ENCODE peak calls at places on chromosome 11, in seven cellular contexts. P, L, Z, E, I, M and H are unnamed samples.

GRCh38 chr11:63504933-63505586 is 824 bp upstream of the LGALS12 start:
- DNase-seq in P (no peak), L (no peak), Z (no peak), E (no peak), I (no peak), M (no peak), H (peak; percentile 85)

GRCh38 chr11:117519590-117519989 is 191.9 kb downstream of the CEP164 start:
- DNase-seq in P (no peak), L (no peak), Z (no peak), E (no peak), I (no peak), M (peak; percentile 42), H (no peak)

GRCh38 chr11:116167706-116168458 is 604.9 kb downstream of the BUD13 start:
- DNase-seq in P (no peak), L (no peak), Z (no peak), E (no peak), I (no peak), M (no peak), H (no peak)

GRCh38 chr11:103792981-103793468 is 243.4 kb upstream of the DDI1 start:
- DNase-seq in P (no peak), L (no peak), Z (no peak), E (no peak), I (no peak), M (no peak), H (no peak)

GRCh38 chr11:78344676-78345075 is 72.9 kb downstream of the GAB2 start:
- DNase-seq in P (no peak), L (peak; percentile 60), Z (peak; percentile 55), E (no peak), I (no peak), M (no peak), H (no peak)

GRCh38 chr11:114736806-114737205 is 58.5 kb downstream of the NXPE2 start:
- DNase-seq in P (no peak), L (no peak), Z (no peak), E (no peak), I (no peak), M (no peak), H (no peak)

GRCh38 chr11:87137711-87138110 is 100.0 kb downstream of the TMEM135 start:
- DNase-seq in P (no peak), L (no peak), Z (no peak), E (no peak), I (no peak), M (no peak), H (no peak)

GRCh38 chr11:69646493-69647201 is 5.7 kb downstream of the CCND1 start:
- DNase-seq in P (no peak), L (no peak), Z (no peak), E (no peak), I (no peak), M (no peak), H (peak; percentile 25)

GRCh38 chr11:130433357-130433756 is 4.9 kb upstream of the ADAMTS8 start:
- DNase-seq in P (no peak), L (no peak), Z (no peak), E (no peak), I (no peak), M (no peak), H (no peak)

GRCh38 chr11:71323876-71324526 is 71.6 kb upstream of the SHANK2 start:
- DNase-seq in P (no peak), L (no peak), Z (no peak), E (no peak), I (no peak), M (no peak), H (peak; percentile 1)
- TF ChIP-seq CTCF in P (no peak), L (no peak), Z (no peak), E (no peak), I (no peak), M (no peak), H (no peak)

DNA sequence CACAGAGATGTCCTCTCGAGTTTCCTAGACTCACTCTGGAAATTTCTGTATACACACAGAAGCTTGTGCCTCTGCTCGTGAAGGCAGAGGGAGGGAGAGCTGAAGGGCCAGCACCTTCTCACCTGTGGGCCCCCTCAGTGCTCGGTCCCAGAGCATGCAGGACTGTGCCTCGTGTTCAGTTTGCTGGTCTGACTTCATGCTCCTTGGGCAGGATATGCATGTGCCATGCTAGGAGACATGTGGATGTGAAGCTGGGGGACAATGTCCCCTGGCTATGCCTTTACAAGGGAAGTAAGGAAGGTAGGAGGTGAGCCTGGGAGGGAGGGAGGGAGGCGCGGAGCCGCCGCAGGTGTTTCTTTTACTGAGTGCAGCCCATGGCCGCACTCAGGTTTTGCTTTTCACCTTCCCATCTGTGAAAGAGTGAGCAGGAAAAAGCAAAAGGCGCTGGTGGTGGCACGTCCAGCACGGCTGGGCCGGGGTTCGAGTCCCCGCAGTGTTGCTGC is 22.6 kb downstream of the NEAT1 start:
- DNase-seq in P (no peak), L (peak; percentile 41), Z (peak; percentile 15), E (no peak), I (no peak), M (no peak), H (no peak)
- H3K4me1 ChIP-seq in P (no peaks in the 10 kb centered on the region), L (peaks cover 12% of the 10 kb centered on the region), Z (no peaks in the 10 kb centered on the region), E (peaks cover 10% of the 10 kb centered on the region), I (peaks cover 8% of the 10 kb centered on the region), M (peaks cover 5% of the 10 kb centered on the region), H (peaks cover 30% of the 10 kb centered on the region)

GRCh38 chr11:31822604-31823371 is 11.7 kb upstream of the PAX6 start:
- DNase-seq in P (no peak), L (no peak), Z (no peak), E (no peak), I (no peak), M (no peak), H (no peak)

GRCh38 chr11:31823372-31824371 is 12.6 kb upstream of the PAX6 start:
- DNase-seq in P (no peak), L (no peak), Z (no peak), E (no peak), I (no peak), M (no peak), H (no peak)

GRCh38 chr11:31821235-31821764 is 10.2 kb upstream of the PAX6 start:
- DNase-seq in P (no peak), L (no peak), Z (no peak), E (no peak), I (no peak), M (no peak), H (no peak)

GRCh38 chr11:31820438-31820818 is 9.3 kb upstream of the PAX6 start:
- DNase-seq in P (no peak), L (no peak), Z (no peak), E (no peak), I (no peak), M (no peak), H (no peak)

GRCh38 chr11:31821779-31822574 is 10.9 kb upstream of the PAX6 start:
- DNase-seq in P (no peak), L (no peak), Z (no peak), E (no peak), I (no peak), M (no peak), H (no peak)
- H3K27me3 ChIP-seq in P (peaks cover 100% of the 10 kb centered on the region), L (peaks cover 85% of the 10 kb centered on the region), Z (no peaks in the 10 kb centered on the region), E (peaks cover 100% of the 10 kb centered on the region), I (peaks cover 57% of the 10 kb centered on the region), M (peaks cover 100% of the 10 kb centered on the region), H (peaks cover 82% of the 10 kb centered on the region)

GRCh38 chr11:15034687-15035267 is 38.6 kb upstream of the CALCB start:
- DNase-seq in P (no peak), L (no peak), Z (no peak), E (no peak), I (no peak), M (no peak), H (no peak)

GRCh38 chr11:15035283-15035682 is 38.1 kb upstream of the CALCB start:
- DNase-seq in P (no peak), L (no peak), Z (no peak), E (no peak), I (no peak), M (no peak), H (no peak)

GRCh38 chr11:15038963-15039362 is 34.4 kb upstream of the CALCB start:
- DNase-seq in P (peak; percentile 5), L (peak; percentile 24), Z (peak; percentile 20), E (no peak), I (no peak), M (no peak), H (no peak)
- TF ChIP-seq CTCF in P (no peak), L (peak; percentile 63), Z (no peak), E (no peak), I (no peak), M (peak; percentile 3), H (no peak)

DNA sequence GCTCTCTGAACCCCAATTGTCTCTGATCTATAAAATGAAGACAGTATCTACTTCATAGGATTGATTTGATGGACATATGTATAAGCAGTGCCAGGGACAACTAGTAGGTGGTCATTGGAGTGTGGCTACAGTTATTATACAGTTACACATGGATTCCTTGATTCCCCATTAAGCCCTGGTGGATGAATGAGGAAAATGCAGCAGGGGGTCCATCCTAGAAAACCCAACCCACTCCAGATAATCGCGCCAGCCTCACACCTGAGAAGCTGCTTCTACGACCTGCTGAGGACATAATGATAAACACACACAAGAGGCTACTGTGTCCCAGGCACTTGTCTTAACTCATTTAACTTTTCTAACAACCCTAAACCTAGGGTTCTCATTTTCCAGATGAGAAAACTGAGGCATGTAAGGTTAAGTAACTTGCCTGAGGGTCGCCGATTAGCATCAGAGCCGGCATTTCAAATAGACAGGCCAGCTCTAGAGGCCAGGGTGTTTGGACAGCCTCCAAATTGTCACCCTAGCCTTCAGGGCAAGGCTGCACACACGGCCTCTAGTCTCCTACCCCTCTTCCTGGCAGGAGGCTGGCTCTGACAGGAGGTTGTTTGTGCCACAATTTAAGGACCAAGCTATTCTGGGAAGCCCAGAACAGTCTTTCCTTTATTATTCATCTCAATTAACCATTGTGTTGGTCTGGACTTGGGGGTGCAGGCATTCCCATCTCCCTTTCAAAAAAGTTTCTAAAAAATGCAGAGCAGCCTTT is 3.8 kb upstream of the C11orf91 start:
- DNase-seq in P (no peak), L (no peak), Z (no peak), E (no peak), I (no peak), M (no peak), H (no peak)
- H3K4me1 ChIP-seq in P (no peaks in the 10 kb centered on the region), L (peaks cover 88% of the 10 kb centered on the region), Z (peaks cover 92% of the 10 kb centered on the region), E (peaks cover 14% of the 10 kb centered on the region), I (peaks cover 14% of the 10 kb centered on the region), M (peaks cover 32% of the 10 kb centered on the region), H (no peaks in the 10 kb centered on the region)